ENCODE peak calls at places on chromosomes 2 and 18, in nine cellular contexts. B, V, C, U, L, O, P, Z and N are unnamed samples.

GRCh38 chr18:36580266-36580665 is 248.5 kb downstream of the TPGS2 start:
- DNase-seq in V (no peak), Z (no peak), L (no peak), C (no peak), P (no peak), O (no peak), U (no peak), B (peak; percentile 63), N (no peak)

GRCh38 chr2:18795881-18796280 is 206.5 kb upstream of the NT5C1B start:
- DNase-seq in V (no peak), P (no peak), Z (no peak), O (peak; percentile 41), L (no peak), B (no peak), U (no peak), C (no peak), N (no peak)

GRCh38 chr2:201235865-201236811 is 24.2 kb upstream of the CASP8 start:
- DNase-seq in Z (peak; percentile 34), V (no peak), L (peak; percentile 29), U (peak; percentile 41), C (peak; percentile 53), O (peak; percentile 82), B (peak; percentile 82), P (peak; percentile 58), N (peak; percentile 56)

GRCh38 chr2:43880952-43881351 is 42.2 kb downstream of the ABCG8 start:
- DNase-seq in B (no peak), Z (no peak), U (no peak), O (no peak), V (no peak), P (no peak), L (no peak), C (no peak), N (no peak)

GRCh38 chr18:74040459-74041332 is 106.9 kb downstream of the FBXO15 start:
- DNase-seq in Z (no peak), V (no peak), P (peak; percentile 65), L (peak; percentile 63), O (peak; percentile 32), U (peak; percentile 48), C (peak; percentile 53), B (peak; percentile 23), N (peak; percentile 79)

GRCh38 chr2:100865819-100866462 is 46.0 kb downstream of the NPAS2 start:
- DNase-seq in Z (no peak), O (no peak), P (no peak), C (no peak), V (no peak), U (no peak), L (no peak), B (peak; percentile 59), N (no peak)

GRCh38 chr2:24272161-24272802 is 88.1 kb downstream of the ITSN2 start:
- DNase-seq in U (no peak), L (no peak), C (no peak), B (no peak), V (no peak), O (no peak), Z (no peak), P (no peak), N (no peak)

GRCh38 chr2:41955641-41956040 is 92.2 kb upstream of the PKDCC start:
- DNase-seq in V (no peak), P (no peak), C (no peak), O (no peak), B (no peak), Z (peak; percentile 16), U (no peak), L (no peak), N (no peak)

GRCh38 chr2:8169443-8169842 is 512.4 kb upstream of the ID2 start:
- DNase-seq in B (peak; percentile 88), P (no peak), C (no peak), L (no peak), Z (no peak), U (no peak), O (no peak), V (no peak), N (no peak)